ENCODE peak calls at places on chromosomes 3 and 15, in four cellular contexts. X, N, Z and Y are unnamed samples.

GRCh38 chr3:43996379-43997301 is 245.0 kb upstream of the TOPAZ1 start:
- DNase-seq in X (peak), N (no peak), Z (peak), Y (no peak)

GRCh38 chr3:107938128-107938527 is 152.7 kb downstream of the CD47 start:
- DNase-seq in X (peak), N (peak), Z (peak), Y (peak)

GRCh38 chr15:80581976-80582375 is 113.1 kb upstream of the ABHD17C start:
- DNase-seq in X (peak), N (no peak), Z (no peak), Y (no peak)

GRCh38 chr3:158103131-158103955 is 2.9 kb downstream of the SHOX2 start:
- DNase-seq in X (no peak), N (no peak), Z (peak), Y (no peak)

GRCh38 chr3:186974824-186975281 is 44.5 kb downstream of the ST6GAL1 start:
- DNase-seq in X (no peak), N (no peak), Z (no peak), Y (no peak)

GRCh38 chr3:192121921-192122320 is 605.4 kb downstream of the FGF12 start:
- DNase-seq in X (no peak), N (no peak), Z (no peak), Y (no peak)

GRCh38 chr3:65485826-65486592 is 552.7 kb downstream of the MAGI1 start:
- DNase-seq in X (no peak), N (no peak), Z (no peak), Y (no peak)

GRCh38 chr3:13229291-13229949 is 156.2 kb upstream of the IQSEC1 start:
- DNase-seq in X (peak), N (no peak), Z (no peak), Y (peak)

GRCh38 chr15:40244961-40245523 is 6.2 kb downstream of the PAK6 start:
- DNase-seq in X (peak), N (no peak), Z (no peak), Y (peak)

GRCh38 chr3:63349583-63350177 is 71.6 kb downstream of the SYNPR start:
- DNase-seq in X (peak), N (no peak), Z (peak), Y (peak)

GRCh38 chr15:51494411-51495314 is 127.9 kb downstream of the DMXL2 start:
- DNase-seq in X (peak), N (no peak), Z (no peak), Y (peak)

GRCh38 chr15:52414936-52415335 is 113.7 kb downstream of the MYO5A start:
- DNase-seq in X (no peak), N (no peak), Z (no peak), Y (no peak)

GRCh38 chr3:123027292-123028232 is at the start of gene SEMA5B:
- DNase-seq in X (peak), N (peak), Z (peak), Y (peak)

GRCh38 chr15:62941719-62942118 is 100.8 kb upstream of the TPM1 start:
- DNase-seq in X (no peak), N (no peak), Z (no peak), Y (no peak)

GRCh38 chr3:63576826-63577225 is 75.6 kb upstream of the SNTN start:
- DNase-seq in X (peak), N (no peak), Z (no peak), Y (peak)

GRCh38 chr3:141405025-141405424 is 36.7 kb downstream of the ZBTB38 start:
- DNase-seq in X (peak), N (no peak), Z (no peak), Y (peak)

DNA sequence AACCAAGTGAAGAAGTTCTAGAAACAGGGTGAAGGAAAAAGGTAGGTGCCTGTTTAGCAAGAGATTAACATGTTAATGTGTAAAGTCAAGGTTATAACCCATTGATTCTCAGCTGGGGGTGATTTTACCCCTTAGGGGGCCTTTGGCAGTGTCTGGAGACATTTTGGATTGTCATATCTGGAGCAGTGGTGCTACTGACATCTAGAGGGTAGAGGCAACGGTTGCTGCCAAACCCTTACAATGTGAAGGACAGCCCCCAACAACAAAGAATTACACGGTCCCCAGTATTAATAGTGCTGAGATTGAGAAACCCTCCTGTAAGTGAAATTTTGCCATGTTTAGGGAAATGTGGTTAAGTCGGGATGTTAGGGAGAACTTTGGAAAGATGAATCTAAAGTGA is 74.7 kb downstream of the CRYBG3 start:
- DNase-seq in X (no peak), N (no peak), Z (no peak), Y (no peak)
- TF ChIP-seq CTCF in X (no peak), N (no peak), Z (no peak), Y (peak)

DNA sequence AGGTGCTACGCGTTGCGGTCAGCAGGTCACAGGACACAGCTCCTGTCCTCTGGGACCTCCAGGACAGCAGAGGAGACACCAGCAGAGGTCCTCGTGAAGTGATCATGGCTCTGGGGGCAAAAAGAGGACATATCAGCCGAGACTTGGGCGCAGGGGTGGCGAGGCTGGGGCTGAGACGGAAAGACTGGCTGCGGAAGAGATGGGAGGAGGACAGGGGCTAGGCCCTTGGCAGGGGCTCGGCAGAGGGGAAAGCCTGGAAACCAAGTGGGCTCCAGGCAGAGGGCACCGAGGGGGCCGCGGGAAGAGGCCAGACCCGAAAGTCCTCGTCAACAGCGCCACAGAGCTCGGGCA is 4.9 kb upstream of the CFAP100 start:
- DNase-seq in X (no peak), N (no peak), Z (no peak), Y (no peak)
- TF ChIP-seq CTCF in X (no peak), N (no peak), Z (no peak), Y (no peak)

GRCh38 chr3:16147226-16147625 is 27.3 kb upstream of the GALNT15 start:
- DNase-seq in X (peak), N (no peak), Z (no peak), Y (peak)
- TF ChIP-seq CTCF in X (no peak), N (no peak), Z (no peak), Y (no peak)

DNA sequence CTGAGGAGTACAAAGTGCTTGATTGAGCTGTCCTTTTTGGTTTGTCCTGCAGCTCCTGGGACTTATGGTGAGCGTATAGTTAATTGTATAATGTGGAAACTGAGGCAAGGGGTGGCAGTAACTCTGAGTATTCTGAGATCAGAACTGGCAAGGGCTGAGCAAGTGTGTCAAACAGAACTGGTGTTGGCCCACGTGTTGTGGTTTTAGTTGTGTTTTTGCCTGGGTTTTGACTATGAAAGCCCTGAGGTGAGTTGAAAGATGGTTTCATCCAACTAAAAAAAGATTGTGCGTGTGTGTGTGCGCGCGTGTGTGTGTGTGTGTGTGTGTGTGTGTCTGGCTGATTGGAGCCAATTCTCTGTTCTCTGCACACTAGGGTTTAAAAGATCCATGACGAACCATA is 154.1 kb downstream of the EDEM1 start:
- DNase-seq in X (no peak), N (no peak), Z (no peak), Y (no peak)
- TF ChIP-seq CTCF in X (no peak), N (no peak), Z (no peak), Y (no peak)

DNA sequence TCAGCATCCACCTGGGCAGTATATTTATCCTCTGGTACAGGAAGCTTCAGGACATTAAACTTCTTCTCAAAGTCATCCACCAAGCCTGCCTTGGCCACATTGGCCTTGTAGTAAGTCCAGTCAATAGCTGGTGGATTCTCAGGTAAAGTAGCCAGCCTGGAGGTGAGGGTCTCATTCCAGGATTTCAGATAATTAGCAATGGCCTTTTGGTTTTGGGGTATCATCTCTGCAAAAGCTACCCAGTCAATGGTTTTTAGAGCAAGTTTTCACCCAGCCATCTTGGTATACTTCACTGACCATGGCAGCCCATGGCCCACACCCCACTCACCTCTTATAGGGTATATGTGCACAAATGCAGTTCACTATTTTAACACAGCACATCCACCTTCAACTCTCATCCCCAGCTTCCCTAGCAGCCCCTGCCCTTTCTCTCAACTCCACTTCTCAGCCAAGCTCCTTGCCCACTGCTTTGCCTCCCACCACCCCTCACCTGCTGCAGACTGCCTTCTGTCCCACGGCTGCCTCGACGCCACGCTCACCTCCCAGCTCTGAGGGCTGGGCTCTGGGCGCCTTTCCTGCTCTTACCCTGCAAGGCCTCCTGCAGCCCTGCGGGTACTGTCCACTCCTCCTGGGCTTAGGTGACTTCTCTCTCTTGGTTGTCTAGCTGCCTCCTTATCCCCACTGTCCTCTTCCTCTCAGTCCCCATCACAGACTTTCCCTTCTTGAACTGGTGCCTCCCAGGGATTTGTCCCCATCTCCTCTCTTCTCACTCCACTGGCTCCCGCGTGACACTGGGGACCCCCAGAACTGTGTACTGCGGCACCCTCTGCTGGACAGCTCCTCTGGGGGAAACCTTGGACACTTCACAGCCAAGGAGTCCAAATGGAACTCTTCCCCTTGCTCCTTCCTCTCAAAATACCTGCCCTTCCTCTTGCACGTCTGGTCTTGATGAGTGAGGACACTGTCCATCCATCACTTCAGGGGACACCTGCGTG is 1.7 kb upstream of the TGM5 start:
- DNase-seq in X (peak), N (no peak), Z (no peak), Y (peak)
- TF ChIP-seq CTCF in X (peak), N (no peak), Z (no peak), Y (peak)

GRCh38 chr3:31911124-31911523 is 69.9 kb downstream of the OSBPL10 start:
- DNase-seq in X (no peak), N (no peak), Z (no peak), Y (no peak)

GRCh38 chr3:31911643-31912042 is 69.4 kb downstream of the OSBPL10 start:
- DNase-seq in X (peak), N (no peak), Z (no peak), Y (no peak)

GRCh38 chr3:31906182-31906581 is 74.9 kb downstream of the OSBPL10 start:
- DNase-seq in X (peak), N (no peak), Z (no peak), Y (peak)

GRCh38 chr3:31909455-31909854 is 71.6 kb downstream of the OSBPL10 start:
- DNase-seq in X (no peak), N (no peak), Z (no peak), Y (no peak)

DNA sequence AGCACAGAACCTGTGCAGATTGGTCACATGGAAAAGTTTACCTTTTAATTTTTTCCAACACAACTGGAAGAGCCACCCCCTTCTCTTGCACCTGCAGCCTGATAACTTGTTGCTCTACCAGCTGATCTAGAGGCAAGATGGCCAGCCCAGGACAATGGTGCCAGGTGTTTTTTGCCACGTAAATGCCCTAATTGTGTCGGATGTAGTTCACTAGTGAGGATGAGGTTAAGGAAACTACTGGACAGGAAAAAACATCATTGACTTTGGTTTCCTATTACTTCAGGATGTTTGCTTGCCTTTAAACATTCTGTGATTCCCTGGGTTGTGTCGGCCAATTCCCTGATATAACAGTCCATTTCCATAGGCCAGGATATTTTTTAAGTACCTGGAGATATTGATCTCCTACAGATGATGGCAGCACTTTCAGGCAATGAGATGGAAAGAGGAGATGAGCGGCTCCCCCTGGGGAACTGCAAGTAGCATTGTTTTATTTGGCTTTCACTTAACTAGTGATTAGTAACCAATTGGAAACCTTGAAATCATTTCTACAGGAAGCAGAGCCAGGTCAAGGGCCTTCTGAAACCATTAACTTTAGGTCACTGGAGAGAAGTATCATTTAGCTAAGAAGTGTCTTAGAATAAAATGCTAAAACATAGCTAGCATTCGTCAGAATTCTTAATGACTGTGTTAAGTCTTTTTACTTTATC is 72.5 kb downstream of the OSBPL10 start:
- DNase-seq in X (peak), N (no peak), Z (no peak), Y (peak)
- TF ChIP-seq CTCF in X (peak), N (no peak), Z (no peak), Y (peak)

DNA sequence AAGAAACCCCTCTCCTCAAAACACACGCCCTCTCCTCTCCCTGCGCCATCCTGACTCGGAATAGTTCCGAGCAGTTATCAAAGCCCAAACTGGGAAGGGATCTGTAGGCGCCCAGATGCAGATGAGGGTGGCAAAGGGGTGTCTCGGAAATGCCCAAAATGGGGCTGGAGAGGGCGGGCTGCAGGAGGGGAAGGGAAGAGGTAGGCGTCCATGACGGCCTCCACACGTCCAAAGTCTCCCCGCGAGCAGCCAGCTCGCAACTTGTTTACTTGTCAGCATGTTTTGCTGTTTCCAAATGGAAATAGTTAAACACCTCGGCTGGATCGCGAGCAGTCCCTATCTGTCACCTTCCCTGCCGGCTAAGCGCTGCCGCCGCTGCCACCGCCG is 1.4 kb downstream of the NTRK3 start:
- DNase-seq in X (no peak), N (no peak), Z (no peak), Y (no peak)
- TF ChIP-seq CTCF in X (no peak), N (no peak), Z (no peak), Y (no peak)